ENCODE peak calls at places on chromosomes 11 and 22, in four cellular contexts. I, N, E and C are unnamed samples.
A peak's percentile ranks its signal among the peaks of the same experiment; 100 is the strongest.

GRCh38 chr11:114063149-114063828 is 3.8 kb downstream of the ZBTB16 start:
- DNase-seq in N (no peak), I (no peak), E (no peak), C (no peak)

GRCh38 chr11:72700026-72700610 is 25.9 kb upstream of the PDE2A start:
- DNase-seq in I (no peak), N (no peak), E (no peak), C (no peak)

GRCh38 chr11:117071344-117071787 is 26.9 kb downstream of the SIK3 start:
- DNase-seq in E (peak; percentile 72), I (no peak), N (peak; percentile 84), C (peak; percentile 38)

GRCh38 chr11:87878373-87878779 is 296.9 kb downstream of the RAB38 start:
- DNase-seq in I (no peak), E (peak; percentile 0), N (peak; percentile 2), C (peak; percentile 43)

GRCh38 chr11:125941606-125942275 is 4.1 kb upstream of the VSIG10L2 start:
- DNase-seq in E (peak; percentile 53), I (peak; percentile 64), N (peak; percentile 60), C (peak; percentile 21)

GRCh38 chr11:112219476-112220232 is 6.6 kb upstream of the PTS start:
- DNase-seq in E (peak; percentile 84), N (peak; percentile 72), I (no peak), C (peak; percentile 80)

GRCh38 chr11:87092159-87092558 is 54.4 kb downstream of the TMEM135 start:
- DNase-seq in I (no peak), E (peak; percentile 14), N (no peak), C (no peak)

GRCh38 chr11:118291453-118291852 is 13.1 kb upstream of the CD3E start:
- DNase-seq in I (no peak), N (no peak), E (no peak), C (no peak)

GRCh38 chr11:77669848-77670511 is 32.4 kb upstream of the CLNS1A start:
- DNase-seq in N (peak; percentile 76), I (no peak), E (no peak), C (peak; percentile 19)

GRCh38 chr11:86592659-86593451 is 79.6 kb downstream of the ME3 start:
- DNase-seq in E (peak; percentile 82), I (no peak), N (peak; percentile 98), C (peak; percentile 99)

GRCh38 chr22:24133187-24133965 is 47.9 kb upstream of the SUSD2 start:
- DNase-seq in E (no peak), I (no peak), N (no peak), C (no peak)

GRCh38 chr11:18701614-18702216 is 3.1 kb downstream of the TMEM86A start:
- DNase-seq in N (no peak), E (no peak), I (no peak), C (no peak)

GRCh38 chr11:18699848-18700261 is 1.3 kb downstream of the TMEM86A start:
- DNase-seq in E (no peak), I (no peak), N (no peak), C (no peak)

GRCh38 chr11:18700872-18701271 is 2.3 kb downstream of the TMEM86A start:
- DNase-seq in N (no peak), E (no peak), I (no peak), C (no peak)

GRCh38 chr11:18699269-18699596 is 654 bp downstream of the TMEM86A start:
- DNase-seq in I (no peak), E (no peak), N (no peak), C (no peak)

DNA sequence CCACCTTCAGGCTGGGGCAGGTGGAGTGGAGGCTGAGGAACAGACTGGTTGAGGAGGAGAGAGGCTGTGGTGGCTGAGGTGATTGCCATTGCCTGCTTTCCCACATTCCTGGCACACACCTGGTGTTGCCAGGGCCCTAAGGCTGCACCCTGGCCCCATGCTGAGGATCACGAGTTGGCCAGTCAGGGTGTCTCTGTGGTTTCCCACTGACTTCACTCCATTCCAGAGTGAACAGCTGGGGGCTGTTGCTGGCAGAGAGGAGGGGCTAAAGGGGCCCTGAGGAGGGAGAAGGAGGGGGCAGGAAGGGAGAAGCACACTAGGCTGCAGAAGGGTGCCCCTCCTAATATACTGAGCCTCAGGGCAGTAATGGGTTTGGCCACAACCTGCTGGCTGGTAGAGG is 1.8 kb downstream of the TMEM86A start:
- DNase-seq in N (no peak), I (no peak), E (no peak), C (no peak)
- H3K4me2 ChIP-seq in N (no peak overlapping the region), I (no peak overlapping the region), E (no peak overlapping the region), C (no peak overlapping the region)

DNA sequence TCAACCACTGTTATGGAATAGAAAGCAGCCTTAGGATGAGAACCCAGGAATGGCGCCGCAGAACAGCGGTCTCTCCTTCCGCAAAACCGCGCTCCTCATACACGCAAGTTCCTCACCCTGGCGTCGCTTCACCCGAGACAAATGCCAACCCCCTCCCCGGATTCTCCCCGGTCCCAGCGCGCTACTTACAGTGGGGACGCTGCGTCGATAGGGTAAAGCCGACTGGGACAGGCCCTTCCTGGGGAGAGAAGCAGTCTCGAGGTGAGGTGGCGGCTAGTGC is 287 bp downstream of the RPS13 start:
- DNase-seq in I (no peak), E (no peak), N (no peak), C (no peak)
- TF ChIP-seq JUN in I (no peak), E (no peak), N (no peak), C (no peak)

GRCh38 chr22:30457964-30458363 is 13.9 kb downstream of the SEC14L3 start:
- DNase-seq in N (no peak), I (no peak), E (no peak), C (no peak)

GRCh38 chr22:30453731-30454510 is 17.9 kb downstream of the SEC14L3 start:
- DNase-seq in N (no peak), E (peak; percentile 44), I (no peak), C (no peak)

GRCh38 chr22:30460147-30460546 is 11.7 kb downstream of the SEC14L3 start:
- DNase-seq in I (no peak), N (no peak), E (no peak), C (no peak)

GRCh38 chr22:30459206-30460052 is 12.4 kb downstream of the SEC14L3 start:
- DNase-seq in E (peak; percentile 47), N (peak; percentile 12), I (no peak), C (no peak)
- H3K79me2 ChIP-seq in E (no peaks in the 10 kb centered on the region), N (no peaks in the 10 kb centered on the region), I (no peaks in the 10 kb centered on the region), C (no peaks in the 10 kb centered on the region)

DNA sequence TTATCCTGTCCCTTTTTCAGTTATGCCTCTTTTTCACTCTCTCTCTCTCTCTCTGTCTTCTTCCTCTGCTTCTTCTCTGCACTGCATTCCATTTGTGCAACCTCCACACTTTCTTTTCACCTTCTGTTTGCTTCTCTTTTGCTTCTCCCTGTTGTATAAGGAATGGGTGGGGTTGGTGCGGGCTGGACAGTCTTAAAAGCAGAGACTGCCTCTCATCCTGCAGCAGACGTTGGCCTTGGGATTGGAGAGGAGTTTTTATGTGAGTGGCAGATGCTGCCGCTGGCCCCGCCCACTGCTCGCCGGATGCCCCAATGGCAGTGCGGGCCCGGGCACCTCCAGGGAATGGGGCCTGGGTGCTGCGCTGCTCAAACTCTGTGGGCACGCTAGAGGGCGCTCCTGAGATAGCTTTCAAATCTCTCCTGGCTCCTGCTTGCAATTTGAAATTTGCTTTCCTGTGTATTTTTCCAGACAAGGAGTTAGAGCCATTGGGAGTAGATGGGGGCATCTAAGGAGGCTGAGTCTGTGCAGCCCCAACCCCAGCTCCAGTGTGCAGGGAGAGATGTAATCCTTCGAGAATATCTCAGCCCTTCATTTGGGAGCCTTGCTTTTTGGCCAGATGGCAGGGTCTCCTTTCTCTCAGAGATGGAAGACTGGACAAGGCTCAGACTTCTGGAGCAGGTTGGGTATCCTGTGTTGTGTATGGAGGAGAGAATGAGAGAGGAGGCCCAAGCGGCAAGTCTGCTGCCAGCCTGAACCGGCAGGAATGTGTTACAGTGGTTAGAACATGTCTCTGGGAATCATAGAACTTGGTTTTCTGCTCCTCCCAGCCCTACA is 81.2 kb downstream of the GRAMD1B start:
- DNase-seq in N (peak; percentile 66), I (peak; percentile 80), E (peak; percentile 63), C (peak; percentile 83)
- H3K4me2 ChIP-seq in N (no peak overlapping the region), I (no peak overlapping the region), E (no peak overlapping the region), C (no peak overlapping the region)

DNA sequence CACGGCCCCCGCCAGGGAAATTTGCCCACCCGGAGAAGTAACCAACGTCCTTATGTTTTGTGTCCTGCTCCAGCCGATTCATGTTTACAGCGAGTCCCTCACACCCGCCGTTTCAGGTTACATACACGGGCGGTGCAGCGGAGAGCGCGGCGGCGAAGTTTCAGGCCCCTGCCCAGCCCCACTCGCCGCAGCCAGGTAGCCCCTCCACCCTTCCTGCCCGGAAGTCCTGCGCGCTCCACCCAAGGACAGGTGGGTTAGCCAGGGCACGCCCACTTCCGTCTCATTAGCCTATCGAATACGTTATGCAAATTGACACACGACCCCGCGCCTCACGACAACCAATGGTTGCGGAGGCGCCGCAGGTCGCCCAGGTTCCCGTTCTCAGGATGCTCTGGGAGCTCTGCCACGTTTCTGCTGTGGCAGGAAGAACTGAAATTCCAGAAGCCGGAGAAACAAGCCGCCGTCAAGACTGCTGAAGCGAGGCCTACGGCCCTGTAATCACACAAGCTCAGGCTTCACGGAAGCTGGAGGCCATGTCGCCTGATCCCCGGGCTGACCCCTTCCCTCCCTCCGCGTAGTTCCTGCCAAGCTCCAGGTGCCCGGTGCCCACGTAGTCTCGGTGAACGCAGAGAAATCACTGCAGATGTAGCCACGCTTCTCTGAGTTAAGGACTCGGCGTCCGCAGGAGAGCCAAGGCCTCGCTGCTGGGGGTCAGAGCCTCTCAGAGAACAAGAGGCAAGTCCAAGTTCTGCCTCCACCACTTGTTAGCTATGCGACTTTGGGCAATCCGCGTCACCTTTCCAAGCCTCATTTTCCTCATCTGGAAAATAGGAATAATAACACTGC is 22.4 kb upstream of the MYH9 start:
- DNase-seq in N (peak; percentile 97), I (peak; percentile 96), E (peak; percentile 44), C (peak; percentile 60)
- TF ChIP-seq JUN in N (no peak), I (no peak), E (no peak), C (no peak)